ENCODE peak calls at places on chromosomes 7 and 10, in nine cellular contexts. One of them, this sample, is unnamed.

GRCh38 chr7:91892821-91893340 is 12.4 kb upstream of the MTERF1 start:
- DNase-seq in nephron progenitor cell: no peak
- DNase-seq in AG08396: no peak
- DNase-seq in NCI-H2029 treated with DMSO at 0.1 percent for 48 hours: no peak
- DNase-seq in GM03348: no peak
- DNase-seq in activated CD4-positive, alpha-beta T cell treated with anti-CD3 and anti-CD28 coated beads, Interleukin-2, amount 50 U/mL, for 48 hours: no peak
- DNase-seq in stimulated activated CD8-positive, alpha-beta memory T cell treated with anti-CD3 and anti-CD28 coated beads, Interleukin-12 subunit alpha, Interleukin-12 subunit beta, amount 100 ng/mL, for 4 hours: no peak
- DNase-seq in BE2C: no peak
- DNase-seq in skeletal muscle cell: peak
- DNase-seq in this sample: no peak

GRCh38 chr7:10085231-10085630 is 888.4 kb upstream of the PHF14 start:
- DNase-seq in NCI-H2029 treated with DMSO at 0.1 percent for 48 hours: no peak
- DNase-seq in stimulated activated CD8-positive, alpha-beta memory T cell treated with anti-CD3 and anti-CD28 coated beads, Interleukin-12 subunit alpha, Interleukin-12 subunit beta, amount 100 ng/mL, for 4 hours: no peak
- DNase-seq in skeletal muscle cell: no peak
- DNase-seq in activated CD4-positive, alpha-beta T cell treated with anti-CD3 and anti-CD28 coated beads, Interleukin-2, amount 50 U/mL, for 48 hours: no peak
- DNase-seq in GM03348: no peak
- DNase-seq in AG08396: no peak
- DNase-seq in nephron progenitor cell: no peak
- DNase-seq in BE2C: no peak
- DNase-seq in this sample: no peak

GRCh38 chr7:155985518-155986427 is 173.5 kb upstream of the SHH start:
- DNase-seq in activated CD4-positive, alpha-beta T cell treated with anti-CD3 and anti-CD28 coated beads, Interleukin-2, amount 50 U/mL, for 48 hours: no peak
- DNase-seq in AG08396: no peak
- DNase-seq in nephron progenitor cell: no peak
- DNase-seq in NCI-H2029 treated with DMSO at 0.1 percent for 48 hours: no peak
- DNase-seq in stimulated activated CD8-positive, alpha-beta memory T cell treated with anti-CD3 and anti-CD28 coated beads, Interleukin-12 subunit alpha, Interleukin-12 subunit beta, amount 100 ng/mL, for 4 hours: no peak
- DNase-seq in GM03348: no peak
- DNase-seq in skeletal muscle cell: no peak
- DNase-seq in BE2C: no peak
- DNase-seq in this sample: no peak

GRCh38 chr10:121595806-121596667 is 2.2 kb downstream of the FGFR2 start:
- DNase-seq in GM03348: no peak
- DNase-seq in skeletal muscle cell: no peak
- DNase-seq in activated CD4-positive, alpha-beta T cell treated with anti-CD3 and anti-CD28 coated beads, Interleukin-2, amount 50 U/mL, for 48 hours: no peak
- DNase-seq in nephron progenitor cell: peak
- DNase-seq in AG08396: no peak
- DNase-seq in NCI-H2029 treated with DMSO at 0.1 percent for 48 hours: no peak
- DNase-seq in stimulated activated CD8-positive, alpha-beta memory T cell treated with anti-CD3 and anti-CD28 coated beads, Interleukin-12 subunit alpha, Interleukin-12 subunit beta, amount 100 ng/mL, for 4 hours: no peak
- DNase-seq in BE2C: no peak
- DNase-seq in this sample: no peak

GRCh38 chr10:23368816-23369640 is 24.4 kb upstream of the C10orf67 start:
- DNase-seq in skeletal muscle cell: no peak
- DNase-seq in GM03348: no peak
- DNase-seq in nephron progenitor cell: no peak
- DNase-seq in stimulated activated CD8-positive, alpha-beta memory T cell treated with anti-CD3 and anti-CD28 coated beads, Interleukin-12 subunit alpha, Interleukin-12 subunit beta, amount 100 ng/mL, for 4 hours: no peak
- DNase-seq in NCI-H2029 treated with DMSO at 0.1 percent for 48 hours: no peak
- DNase-seq in activated CD4-positive, alpha-beta T cell treated with anti-CD3 and anti-CD28 coated beads, Interleukin-2, amount 50 U/mL, for 48 hours: no peak
- DNase-seq in BE2C: no peak
- DNase-seq in AG08396: no peak
- DNase-seq in this sample: no peak

GRCh38 chr10:96089670-96090462 is 40.2 kb upstream of the ZNF518A start:
- DNase-seq in GM03348: peak
- DNase-seq in NCI-H2029 treated with DMSO at 0.1 percent for 48 hours: peak
- DNase-seq in stimulated activated CD8-positive, alpha-beta memory T cell treated with anti-CD3 and anti-CD28 coated beads, Interleukin-12 subunit alpha, Interleukin-12 subunit beta, amount 100 ng/mL, for 4 hours: peak
- DNase-seq in skeletal muscle cell: peak
- DNase-seq in nephron progenitor cell: no peak
- DNase-seq in activated CD4-positive, alpha-beta T cell treated with anti-CD3 and anti-CD28 coated beads, Interleukin-2, amount 50 U/mL, for 48 hours: peak
- DNase-seq in AG08396: peak
- DNase-seq in BE2C: peak
- DNase-seq in this sample: peak

GRCh38 chr10:52115823-52116222 is 198.3 kb upstream of the DKK1 start:
- DNase-seq in GM03348: no peak
- DNase-seq in stimulated activated CD8-positive, alpha-beta memory T cell treated with anti-CD3 and anti-CD28 coated beads, Interleukin-12 subunit alpha, Interleukin-12 subunit beta, amount 100 ng/mL, for 4 hours: no peak
- DNase-seq in nephron progenitor cell: no peak
- DNase-seq in AG08396: no peak
- DNase-seq in NCI-H2029 treated with DMSO at 0.1 percent for 48 hours: no peak
- DNase-seq in skeletal muscle cell: peak
- DNase-seq in activated CD4-positive, alpha-beta T cell treated with anti-CD3 and anti-CD28 coated beads, Interleukin-2, amount 50 U/mL, for 48 hours: no peak
- DNase-seq in BE2C: no peak
- DNase-seq in this sample: no peak

GRCh38 chr7:46291601-46292150 is 370.6 kb upstream of the IGFBP3 start:
- DNase-seq in skeletal muscle cell: peak
- DNase-seq in activated CD4-positive, alpha-beta T cell treated with anti-CD3 and anti-CD28 coated beads, Interleukin-2, amount 50 U/mL, for 48 hours: no peak
- DNase-seq in AG08396: no peak
- DNase-seq in GM03348: peak
- DNase-seq in nephron progenitor cell: no peak
- DNase-seq in BE2C: no peak
- DNase-seq in NCI-H2029 treated with DMSO at 0.1 percent for 48 hours: no peak
- DNase-seq in stimulated activated CD8-positive, alpha-beta memory T cell treated with anti-CD3 and anti-CD28 coated beads, Interleukin-12 subunit alpha, Interleukin-12 subunit beta, amount 100 ng/mL, for 4 hours: no peak
- DNase-seq in this sample: no peak

GRCh38 chr10:124690971-124691370 is 53.2 kb downstream of the FAM53B start:
- DNase-seq in skeletal muscle cell: no peak
- DNase-seq in stimulated activated CD8-positive, alpha-beta memory T cell treated with anti-CD3 and anti-CD28 coated beads, Interleukin-12 subunit alpha, Interleukin-12 subunit beta, amount 100 ng/mL, for 4 hours: no peak
- DNase-seq in AG08396: no peak
- DNase-seq in nephron progenitor cell: no peak
- DNase-seq in BE2C: no peak
- DNase-seq in activated CD4-positive, alpha-beta T cell treated with anti-CD3 and anti-CD28 coated beads, Interleukin-2, amount 50 U/mL, for 48 hours: no peak
- DNase-seq in GM03348: no peak
- DNase-seq in NCI-H2029 treated with DMSO at 0.1 percent for 48 hours: no peak
- DNase-seq in this sample: no peak

GRCh38 chr10:93916257-93917063 is 22.7 kb downstream of the SLC35G1 start:
- DNase-seq in BE2C: no peak
- DNase-seq in NCI-H2029 treated with DMSO at 0.1 percent for 48 hours: peak
- DNase-seq in activated CD4-positive, alpha-beta T cell treated with anti-CD3 and anti-CD28 coated beads, Interleukin-2, amount 50 U/mL, for 48 hours: no peak
- DNase-seq in stimulated activated CD8-positive, alpha-beta memory T cell treated with anti-CD3 and anti-CD28 coated beads, Interleukin-12 subunit alpha, Interleukin-12 subunit beta, amount 100 ng/mL, for 4 hours: no peak
- DNase-seq in GM03348: peak
- DNase-seq in nephron progenitor cell: no peak
- DNase-seq in skeletal muscle cell: no peak
- DNase-seq in AG08396: peak
- DNase-seq in this sample: peak

GRCh38 chr7:2732959-2733584 is 45.1 kb downstream of the AMZ1 start:
- DNase-seq in stimulated activated CD8-positive, alpha-beta memory T cell treated with anti-CD3 and anti-CD28 coated beads, Interleukin-12 subunit alpha, Interleukin-12 subunit beta, amount 100 ng/mL, for 4 hours: no peak
- DNase-seq in NCI-H2029 treated with DMSO at 0.1 percent for 48 hours: no peak
- DNase-seq in GM03348: peak
- DNase-seq in AG08396: peak
- DNase-seq in BE2C: no peak
- DNase-seq in nephron progenitor cell: no peak
- DNase-seq in activated CD4-positive, alpha-beta T cell treated with anti-CD3 and anti-CD28 coated beads, Interleukin-2, amount 50 U/mL, for 48 hours: no peak
- DNase-seq in skeletal muscle cell: no peak
- DNase-seq in this sample: no peak

GRCh38 chr10:131574707-131575430 is 263.3 kb upstream of the TCERG1L start:
- DNase-seq in stimulated activated CD8-positive, alpha-beta memory T cell treated with anti-CD3 and anti-CD28 coated beads, Interleukin-12 subunit alpha, Interleukin-12 subunit beta, amount 100 ng/mL, for 4 hours: no peak
- DNase-seq in nephron progenitor cell: no peak
- DNase-seq in skeletal muscle cell: no peak
- DNase-seq in GM03348: no peak
- DNase-seq in AG08396: no peak
- DNase-seq in BE2C: no peak
- DNase-seq in activated CD4-positive, alpha-beta T cell treated with anti-CD3 and anti-CD28 coated beads, Interleukin-2, amount 50 U/mL, for 48 hours: no peak
- DNase-seq in NCI-H2029 treated with DMSO at 0.1 percent for 48 hours: no peak
- DNase-seq in this sample: no peak

GRCh38 chr7:95199779-95200558 is 124.4 kb downstream of the PON1 start:
- DNase-seq in GM03348: peak
- DNase-seq in skeletal muscle cell: no peak
- DNase-seq in activated CD4-positive, alpha-beta T cell treated with anti-CD3 and anti-CD28 coated beads, Interleukin-2, amount 50 U/mL, for 48 hours: no peak
- DNase-seq in BE2C: peak
- DNase-seq in nephron progenitor cell: peak
- DNase-seq in NCI-H2029 treated with DMSO at 0.1 percent for 48 hours: peak
- DNase-seq in AG08396: peak
- DNase-seq in stimulated activated CD8-positive, alpha-beta memory T cell treated with anti-CD3 and anti-CD28 coated beads, Interleukin-12 subunit alpha, Interleukin-12 subunit beta, amount 100 ng/mL, for 4 hours: no peak
- DNase-seq in this sample: peak

GRCh38 chr7:88795553-88795952 is at the start of gene TEX47:
- DNase-seq in stimulated activated CD8-positive, alpha-beta memory T cell treated with anti-CD3 and anti-CD28 coated beads, Interleukin-12 subunit alpha, Interleukin-12 subunit beta, amount 100 ng/mL, for 4 hours: no peak
- DNase-seq in AG08396: no peak
- DNase-seq in skeletal muscle cell: no peak
- DNase-seq in GM03348: no peak
- DNase-seq in nephron progenitor cell: no peak
- DNase-seq in BE2C: no peak
- DNase-seq in NCI-H2029 treated with DMSO at 0.1 percent for 48 hours: no peak
- DNase-seq in activated CD4-positive, alpha-beta T cell treated with anti-CD3 and anti-CD28 coated beads, Interleukin-2, amount 50 U/mL, for 48 hours: no peak
- DNase-seq in this sample: no peak

GRCh38 chr7:26648429-26649015 is 215.9 kb downstream of the SKAP2 start:
- DNase-seq in skeletal muscle cell: peak
- DNase-seq in activated CD4-positive, alpha-beta T cell treated with anti-CD3 and anti-CD28 coated beads, Interleukin-2, amount 50 U/mL, for 48 hours: no peak
- DNase-seq in GM03348: peak
- DNase-seq in nephron progenitor cell: no peak
- DNase-seq in NCI-H2029 treated with DMSO at 0.1 percent for 48 hours: no peak
- DNase-seq in stimulated activated CD8-positive, alpha-beta memory T cell treated with anti-CD3 and anti-CD28 coated beads, Interleukin-12 subunit alpha, Interleukin-12 subunit beta, amount 100 ng/mL, for 4 hours: no peak
- DNase-seq in BE2C: no peak
- DNase-seq in AG08396: no peak
- DNase-seq in this sample: no peak

GRCh38 chr7:70638381-70639128 is 493.4 kb upstream of the GALNT17 start:
- DNase-seq in stimulated activated CD8-positive, alpha-beta memory T cell treated with anti-CD3 and anti-CD28 coated beads, Interleukin-12 subunit alpha, Interleukin-12 subunit beta, amount 100 ng/mL, for 4 hours: no peak
- DNase-seq in skeletal muscle cell: no peak
- DNase-seq in GM03348: no peak
- DNase-seq in AG08396: no peak
- DNase-seq in NCI-H2029 treated with DMSO at 0.1 percent for 48 hours: no peak
- DNase-seq in activated CD4-positive, alpha-beta T cell treated with anti-CD3 and anti-CD28 coated beads, Interleukin-2, amount 50 U/mL, for 48 hours: no peak
- DNase-seq in nephron progenitor cell: no peak
- DNase-seq in BE2C: no peak
- DNase-seq in this sample: no peak

GRCh38 chr7:120981888-120982615 is 6.5 kb upstream of the CPED1 start:
- DNase-seq in GM03348: peak
- DNase-seq in nephron progenitor cell: no peak
- DNase-seq in BE2C: no peak
- DNase-seq in skeletal muscle cell: no peak
- DNase-seq in stimulated activated CD8-positive, alpha-beta memory T cell treated with anti-CD3 and anti-CD28 coated beads, Interleukin-12 subunit alpha, Interleukin-12 subunit beta, amount 100 ng/mL, for 4 hours: no peak
- DNase-seq in activated CD4-positive, alpha-beta T cell treated with anti-CD3 and anti-CD28 coated beads, Interleukin-2, amount 50 U/mL, for 48 hours: no peak
- DNase-seq in AG08396: no peak
- DNase-seq in NCI-H2029 treated with DMSO at 0.1 percent for 48 hours: no peak
- DNase-seq in this sample: no peak

GRCh38 chr7:158472631-158473030 is 115.0 kb downstream of the PTPRN2 start:
- DNase-seq in nephron progenitor cell: no peak
- DNase-seq in BE2C: no peak
- DNase-seq in activated CD4-positive, alpha-beta T cell treated with anti-CD3 and anti-CD28 coated beads, Interleukin-2, amount 50 U/mL, for 48 hours: no peak
- DNase-seq in GM03348: no peak
- DNase-seq in stimulated activated CD8-positive, alpha-beta memory T cell treated with anti-CD3 and anti-CD28 coated beads, Interleukin-12 subunit alpha, Interleukin-12 subunit beta, amount 100 ng/mL, for 4 hours: no peak
- DNase-seq in skeletal muscle cell: no peak
- DNase-seq in NCI-H2029 treated with DMSO at 0.1 percent for 48 hours: no peak
- DNase-seq in AG08396: no peak
- DNase-seq in this sample: no peak

GRCh38 chr7:87231243-87231642 is 11.7 kb upstream of the TMEM243 start:
- DNase-seq in BE2C: peak
- DNase-seq in GM03348: no peak
- DNase-seq in stimulated activated CD8-positive, alpha-beta memory T cell treated with anti-CD3 and anti-CD28 coated beads, Interleukin-12 subunit alpha, Interleukin-12 subunit beta, amount 100 ng/mL, for 4 hours: no peak
- DNase-seq in NCI-H2029 treated with DMSO at 0.1 percent for 48 hours: peak
- DNase-seq in skeletal muscle cell: no peak
- DNase-seq in nephron progenitor cell: no peak
- DNase-seq in AG08396: no peak
- DNase-seq in activated CD4-positive, alpha-beta T cell treated with anti-CD3 and anti-CD28 coated beads, Interleukin-2, amount 50 U/mL, for 48 hours: no peak
- DNase-seq in this sample: no peak

GRCh38 chr10:8811201-8811600 is 756.7 kb downstream of the GATA3 start:
- DNase-seq in skeletal muscle cell: no peak
- DNase-seq in stimulated activated CD8-positive, alpha-beta memory T cell treated with anti-CD3 and anti-CD28 coated beads, Interleukin-12 subunit alpha, Interleukin-12 subunit beta, amount 100 ng/mL, for 4 hours: no peak
- DNase-seq in nephron progenitor cell: no peak
- DNase-seq in AG08396: no peak
- DNase-seq in NCI-H2029 treated with DMSO at 0.1 percent for 48 hours: no peak
- DNase-seq in BE2C: no peak
- DNase-seq in activated CD4-positive, alpha-beta T cell treated with anti-CD3 and anti-CD28 coated beads, Interleukin-2, amount 50 U/mL, for 48 hours: no peak
- DNase-seq in GM03348: no peak
- DNase-seq in this sample: no peak

GRCh38 chr7:117075934-117076333 is 122.6 kb downstream of the ST7 start:
- DNase-seq in BE2C: no peak
- DNase-seq in activated CD4-positive, alpha-beta T cell treated with anti-CD3 and anti-CD28 coated beads, Interleukin-2, amount 50 U/mL, for 48 hours: no peak
- DNase-seq in skeletal muscle cell: no peak
- DNase-seq in stimulated activated CD8-positive, alpha-beta memory T cell treated with anti-CD3 and anti-CD28 coated beads, Interleukin-12 subunit alpha, Interleukin-12 subunit beta, amount 100 ng/mL, for 4 hours: no peak
- DNase-seq in NCI-H2029 treated with DMSO at 0.1 percent for 48 hours: no peak
- DNase-seq in nephron progenitor cell: no peak
- DNase-seq in AG08396: no peak
- DNase-seq in GM03348: no peak
- DNase-seq in this sample: no peak

This sample was measured in AG04450.